ENCODE peak calls at places on chromosome 2, in four cellular contexts. Q is A549, T is K562, V is HepG2. L is an unnamed sample.

GRCh38 chr2:52571380-52572347 is 1195.9 kb upstream of the CHAC2 start:
- DNase-seq in Q (no peak), T (no peak), V (no peak), L (no peak)

GRCh38 chr2:178836807-178837206 is 29.6 kb upstream of the TTN start:
- DNase-seq in Q (no peak), T (no peak), V (no peak), L (no peak)

GRCh38 chr2:126756125-126756524 is 100.2 kb downstream of the GYPC start:
- DNase-seq in Q (no peak), T (no peak), V (no peak), L (no peak)

GRCh38 chr2:72929010-72929409 is 11.7 kb downstream of the EMX1 start:
- DNase-seq in Q (no peak), T (no peak), V (no peak), L (no peak)

GRCh38 chr2:183049420-183049819 is 11.2 kb upstream of the NCKAP1 start:
- DNase-seq in Q (no peak), T (no peak), V (no peak), L (peak; percentile 43)

GRCh38 chr2:47486858-47487497 is 84.0 kb downstream of the MSH2 start:
- DNase-seq in Q (no peak), T (peak; percentile 33), V (no peak), L (no peak)

GRCh38 chr2:174442546-174443510 is 44.0 kb downstream of the GPR155 start:
- DNase-seq in Q (peak; percentile 33), T (no peak), V (no peak), L (no peak)

GRCh38 chr2:73931531-73932500 is 5.1 kb downstream of the DGUOK start:
- DNase-seq in Q (no peak), T (no peak), V (no peak), L (no peak)

GRCh38 chr2:127901339-127902072 is 15.8 kb upstream of the AMMECR1L start:
- DNase-seq in Q (no peak), T (no peak), V (no peak), L (no peak)

GRCh38 chr2:8608411-8608954 is 73.4 kb upstream of the ID2 start:
- DNase-seq in Q (no peak), T (no peak), V (no peak), L (no peak)

GRCh38 chr2:45833968-45834344 is 182.5 kb downstream of the PRKCE start:
- DNase-seq in Q (no peak), T (peak; percentile 14), V (no peak), L (no peak)

GRCh38 chr2:67215214-67215613 is 181.9 kb upstream of the ETAA1 start:
- DNase-seq in Q (peak; percentile 56), T (peak; percentile 50), V (peak; percentile 35), L (peak; percentile 72)

GRCh38 chr2:65227035-65227470 is 578 bp upstream of the ACTR2 start:
- DNase-seq in Q (peak; percentile 39), T (peak; percentile 50), V (peak; percentile 18), L (no peak)

GRCh38 chr2:18445412-18446320 is 114.8 kb downstream of the RDH14 start:
- DNase-seq in Q (no peak), T (no peak), V (no peak), L (no peak)

GRCh38 chr2:238793351-238793750 is 54.5 kb upstream of the TWIST2 start:
- DNase-seq in Q (no peak), T (no peak), V (no peak), L (no peak)

GRCh38 chr2:187299122-187299906 is 148.7 kb downstream of the CALCRL start:
- DNase-seq in Q (peak; percentile 5), T (no peak), V (no peak), L (no peak)

GRCh38 chr2:118371500-118371899 is 283.2 kb downstream of the INSIG2 start:
- DNase-seq in Q (peak; percentile 44), T (peak; percentile 45), V (peak; percentile 42), L (peak; percentile 70)

GRCh38 chr2:173066887-173067676 is 8.6 kb upstream of the MAP3K20 start:
- DNase-seq in Q (no peak), T (no peak), V (no peak), L (no peak)
- TF ChIP-seq ESRRA in Q (no peak), T (no peak), V (no peak), L (no peak)

DNA sequence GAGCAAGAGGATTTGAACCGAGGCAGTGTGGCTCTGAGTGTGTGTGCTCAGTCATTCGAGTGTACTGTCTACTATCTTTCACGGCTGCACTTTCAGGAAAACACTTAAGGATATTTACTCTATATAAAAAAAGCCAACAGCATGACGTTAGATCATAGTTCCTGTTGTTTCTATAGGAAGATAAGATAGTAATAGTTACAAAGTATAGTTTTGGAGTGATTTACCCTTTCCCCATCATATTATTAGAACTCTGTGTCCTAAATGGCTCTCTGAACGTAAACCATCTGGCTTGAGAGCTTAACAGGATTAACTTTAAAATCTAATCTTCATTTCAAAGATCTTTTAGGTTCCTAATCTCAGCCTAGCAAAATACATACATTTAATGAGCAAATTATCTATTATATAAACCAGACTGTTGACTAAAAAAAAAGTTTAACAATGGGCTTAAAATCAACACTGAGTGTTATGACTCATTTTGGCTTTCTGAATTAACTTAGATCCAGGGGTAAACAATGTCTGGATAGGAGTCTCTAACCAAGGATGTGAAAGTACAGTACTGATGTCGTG is 150.3 kb upstream of the DNMT3A start:
- DNase-seq in Q (peak; percentile 57), T (no peak), V (peak; percentile 48), L (no peak)
- TF ChIP-seq JUN in Q (no peak), T (no peak), V (no peak), L (no peak)

GRCh38 chr2:134999536-134999935 is 47.7 kb downstream of the MAP3K19 start:
- DNase-seq in Q (no peak), T (no peak), V (no peak), L (no peak)
- TF ChIP-seq ESRRA in Q (no peak), T (no peak), V (no peak), L (no peak)

DNA sequence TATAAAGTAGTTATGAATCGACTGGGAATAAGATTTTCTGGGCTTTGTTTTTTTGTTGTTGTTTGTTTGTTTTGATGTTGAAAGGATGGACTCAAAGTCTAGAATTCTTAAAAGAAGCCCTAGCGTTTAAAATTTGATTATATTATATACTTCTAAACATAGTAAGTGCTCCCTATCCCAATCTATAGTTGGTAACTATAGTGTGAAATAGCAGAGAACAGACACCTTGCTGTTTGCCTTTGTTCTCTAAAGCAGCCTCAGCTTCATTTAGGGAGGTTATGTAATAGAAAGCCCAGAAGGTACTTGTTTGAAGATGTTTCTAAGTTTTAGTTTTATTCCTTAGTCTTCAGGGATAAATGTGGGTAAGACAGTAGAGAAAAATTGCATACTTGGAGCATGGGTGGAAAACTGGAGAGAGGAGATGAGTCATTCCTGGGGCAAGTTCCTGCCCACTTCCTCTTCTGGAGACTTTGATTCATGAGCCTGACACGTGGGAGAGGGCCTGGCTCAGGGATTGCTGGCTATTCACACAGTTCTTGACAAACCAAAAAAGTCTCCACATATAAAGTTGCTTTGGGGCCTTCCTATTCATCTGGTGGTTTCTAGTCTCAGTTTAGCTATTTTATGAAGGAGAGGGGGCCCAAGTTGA is 131.9 kb downstream of the MYO1B start:
- DNase-seq in Q (peak; percentile 83), T (peak; percentile 52), V (peak; percentile 86), L (no peak)
- TF ChIP-seq JUN in Q (no peak), T (peak; percentile 67), V (peak; percentile 91), L (no peak)

GRCh38 chr2:142868281-142868762 is 9.1 kb upstream of the KYNU start:
- DNase-seq in Q (peak; percentile 94), T (no peak), V (no peak), L (no peak)
- TF ChIP-seq ESRRA in Q (no peak), T (no peak), V (no peak), L (no peak)

DNA sequence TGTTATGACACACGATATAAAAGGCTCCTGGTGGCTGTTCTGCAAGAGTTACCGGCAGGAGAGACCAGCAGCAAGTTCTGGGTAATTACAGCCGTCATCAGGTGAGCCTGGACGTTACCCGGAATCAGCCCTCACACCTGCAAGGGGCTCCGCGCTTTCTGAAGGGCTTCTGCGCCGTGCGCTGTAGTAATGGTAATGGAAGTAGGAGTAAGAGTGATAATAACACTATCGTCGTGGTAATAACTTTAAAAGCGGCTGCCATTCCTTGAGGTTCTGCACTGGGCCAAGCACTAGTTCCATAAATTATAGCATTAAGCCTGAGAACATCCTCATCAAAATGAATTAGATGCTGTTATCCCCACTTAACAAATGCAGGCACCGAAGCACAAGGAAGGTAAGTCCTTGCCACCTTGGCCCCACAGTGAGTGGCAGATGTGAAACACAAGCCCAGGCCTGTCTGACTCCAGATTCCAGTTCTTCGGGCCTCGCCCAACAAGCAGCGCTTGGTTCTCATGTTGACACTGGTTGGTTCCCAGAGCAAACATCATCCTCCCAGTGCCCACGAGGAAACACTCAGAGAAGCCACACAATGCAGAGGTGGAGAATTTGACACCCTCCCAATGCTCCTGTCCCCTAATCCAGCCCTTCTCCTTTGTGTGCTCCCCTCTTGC is 205.2 kb downstream of the EIPR1 start:
- DNase-seq in Q (no peak), T (no peak), V (no peak), L (no peak)
- TF ChIP-seq JUN in Q (no peak), T (no peak), V (no peak), L (no peak)

L was measured in WTC11.